ENCODE peak calls at places on chromosomes 7 and 10, in five cellular contexts. One of them, this sample, is unnamed.

GRCh38 chr7:138735399-138735798 is 34.2 kb upstream of the SVOPL start:
- DNase-seq in heart left ventricle: no peak
- DNase-seq in coronary artery: no peak
- DNase-seq in colonic mucosa: no peak
- DNase-seq in fibroblast of lung: no peak
- DNase-seq in this sample: no peak

GRCh38 chr10:68606918-68607317 is 46.8 kb downstream of the TET1 start:
- DNase-seq in heart left ventricle: no peak
- DNase-seq in coronary artery: no peak
- DNase-seq in colonic mucosa: no peak
- DNase-seq in fibroblast of lung: peak; percentile 62
- DNase-seq in this sample: no peak

GRCh38 chr7:13139436-13139835 is 452.0 kb downstream of the ARL4A start:
- DNase-seq in heart left ventricle: no peak
- DNase-seq in coronary artery: no peak
- DNase-seq in colonic mucosa: no peak
- DNase-seq in fibroblast of lung: no peak
- DNase-seq in this sample: no peak

GRCh38 chr10:120505866-120506265 is 48.8 kb downstream of the PLPP4 start:
- DNase-seq in heart left ventricle: no peak
- DNase-seq in coronary artery: no peak
- DNase-seq in colonic mucosa: no peak
- DNase-seq in fibroblast of lung: no peak
- DNase-seq in this sample: no peak

GRCh38 chr10:90587081-90587491 is 270.8 kb downstream of the HTR7 start:
- DNase-seq in heart left ventricle: no peak
- DNase-seq in coronary artery: no peak
- DNase-seq in colonic mucosa: no peak
- DNase-seq in fibroblast of lung: peak; percentile 66
- DNase-seq in this sample: peak; percentile 16

GRCh38 chr7:150340875-150341262 is 560 bp downstream of the RARRES2 start:
- DNase-seq in heart left ventricle: no peak
- DNase-seq in coronary artery: no peak
- DNase-seq in colonic mucosa: no peak
- DNase-seq in fibroblast of lung: no peak
- DNase-seq in this sample: no peak

GRCh38 chr7:76054129-76055120 is 6.5 kb downstream of the MDH2 start:
- DNase-seq in heart left ventricle: no peak
- DNase-seq in coronary artery: no peak
- DNase-seq in colonic mucosa: no peak
- DNase-seq in fibroblast of lung: peak; percentile 57
- DNase-seq in this sample: peak; percentile 61

GRCh38 chr10:92690211-92691041 is 671 bp downstream of the HHEX start:
- DNase-seq in heart left ventricle: peak; percentile 67
- DNase-seq in coronary artery: no peak
- DNase-seq in colonic mucosa: peak; percentile 51
- DNase-seq in fibroblast of lung: peak; percentile 64
- DNase-seq in this sample: no peak

GRCh38 chr7:110442386-110442837 is 648.5 kb upstream of the LRRN3 start:
- DNase-seq in heart left ventricle: peak; percentile 6
- DNase-seq in coronary artery: no peak
- DNase-seq in colonic mucosa: peak; percentile 17
- DNase-seq in fibroblast of lung: peak; percentile 59
- DNase-seq in this sample: peak; percentile 21

GRCh38 chr10:89086801-89087513 is 96.4 kb downstream of the FAS start:
- DNase-seq in heart left ventricle: peak; percentile 85
- DNase-seq in coronary artery: peak; percentile 80
- DNase-seq in colonic mucosa: no peak
- DNase-seq in fibroblast of lung: peak; percentile 92
- DNase-seq in this sample: no peak

GRCh38 chr10:131676046-131676445 is 224.8 kb upstream of the PPP2R2D start:
- DNase-seq in heart left ventricle: no peak
- DNase-seq in coronary artery: no peak
- DNase-seq in colonic mucosa: no peak
- DNase-seq in fibroblast of lung: no peak
- DNase-seq in this sample: no peak

GRCh38 chr7:134836447-134836846 is 57.0 kb downstream of the CALD1 start:
- DNase-seq in heart left ventricle: peak; percentile 37
- DNase-seq in coronary artery: no peak
- DNase-seq in colonic mucosa: no peak
- DNase-seq in fibroblast of lung: no peak
- DNase-seq in this sample: no peak

GRCh38 chr7:18694911-18695310 is 199.4 kb downstream of the HDAC9 start:
- DNase-seq in heart left ventricle: no peak
- DNase-seq in coronary artery: no peak
- DNase-seq in colonic mucosa: no peak
- DNase-seq in fibroblast of lung: no peak
- DNase-seq in this sample: no peak

GRCh38 chr7:18702071-18702829 is 206.7 kb downstream of the HDAC9 start:
- DNase-seq in heart left ventricle: no peak
- DNase-seq in coronary artery: no peak
- DNase-seq in colonic mucosa: no peak
- DNase-seq in fibroblast of lung: no peak
- DNase-seq in this sample: no peak

GRCh38 chr7:18698258-18698734 is 202.7 kb downstream of the HDAC9 start:
- DNase-seq in heart left ventricle: no peak
- DNase-seq in coronary artery: no peak
- DNase-seq in colonic mucosa: no peak
- DNase-seq in fibroblast of lung: no peak
- DNase-seq in this sample: no peak

GRCh38 chr7:18703743-18704142 is 208.2 kb downstream of the HDAC9 start:
- DNase-seq in heart left ventricle: no peak
- DNase-seq in coronary artery: no peak
- DNase-seq in colonic mucosa: no peak
- DNase-seq in fibroblast of lung: no peak
- DNase-seq in this sample: no peak

GRCh38 chr7:18700147-18700546 is 204.6 kb downstream of the HDAC9 start:
- DNase-seq in heart left ventricle: no peak
- DNase-seq in coronary artery: no peak
- DNase-seq in colonic mucosa: no peak
- DNase-seq in fibroblast of lung: no peak
- DNase-seq in this sample: no peak
- TF ChIP-seq CTCF in heart left ventricle: no peak
- TF ChIP-seq CTCF in coronary artery: no peak
- TF ChIP-seq CTCF in colonic mucosa: no peak
- TF ChIP-seq CTCF in fibroblast of lung: no peak
- TF ChIP-seq CTCF in this sample: no peak

GRCh38 chr7:104950754-104951153 is 63.3 kb upstream of the KMT2E start:
- DNase-seq in heart left ventricle: no peak
- DNase-seq in coronary artery: no peak
- DNase-seq in colonic mucosa: no peak
- DNase-seq in fibroblast of lung: peak; percentile 63
- DNase-seq in this sample: no peak

GRCh38 chr7:104945599-104945956 is 68.4 kb upstream of the KMT2E start:
- DNase-seq in heart left ventricle: no peak
- DNase-seq in coronary artery: no peak
- DNase-seq in colonic mucosa: no peak
- DNase-seq in fibroblast of lung: no peak
- DNase-seq in this sample: no peak

GRCh38 chr7:104950006-104950405 is 64.0 kb upstream of the KMT2E start:
- DNase-seq in heart left ventricle: no peak
- DNase-seq in coronary artery: no peak
- DNase-seq in colonic mucosa: no peak
- DNase-seq in fibroblast of lung: no peak
- DNase-seq in this sample: no peak

GRCh38 chr7:104943502-104944343 is 70.3 kb upstream of the KMT2E start:
- DNase-seq in heart left ventricle: peak; percentile 91
- DNase-seq in coronary artery: no peak
- DNase-seq in colonic mucosa: peak; percentile 99
- DNase-seq in fibroblast of lung: no peak
- DNase-seq in this sample: peak; percentile 60

GRCh38 chr7:104946338-104946737 is 67.7 kb upstream of the KMT2E start:
- DNase-seq in heart left ventricle: no peak
- DNase-seq in coronary artery: no peak
- DNase-seq in colonic mucosa: no peak
- DNase-seq in fibroblast of lung: no peak
- DNase-seq in this sample: no peak
- H3K4me3 ChIP-seq in heart left ventricle: no peak overlapping the region
- H3K4me3 ChIP-seq in coronary artery: no peak overlapping the region
- H3K4me3 ChIP-seq in colonic mucosa: no peak overlapping the region
- H3K4me3 ChIP-seq in fibroblast of lung: no peak overlapping the region
- H3K4me3 ChIP-seq in this sample: no peak overlapping the region

DNA sequence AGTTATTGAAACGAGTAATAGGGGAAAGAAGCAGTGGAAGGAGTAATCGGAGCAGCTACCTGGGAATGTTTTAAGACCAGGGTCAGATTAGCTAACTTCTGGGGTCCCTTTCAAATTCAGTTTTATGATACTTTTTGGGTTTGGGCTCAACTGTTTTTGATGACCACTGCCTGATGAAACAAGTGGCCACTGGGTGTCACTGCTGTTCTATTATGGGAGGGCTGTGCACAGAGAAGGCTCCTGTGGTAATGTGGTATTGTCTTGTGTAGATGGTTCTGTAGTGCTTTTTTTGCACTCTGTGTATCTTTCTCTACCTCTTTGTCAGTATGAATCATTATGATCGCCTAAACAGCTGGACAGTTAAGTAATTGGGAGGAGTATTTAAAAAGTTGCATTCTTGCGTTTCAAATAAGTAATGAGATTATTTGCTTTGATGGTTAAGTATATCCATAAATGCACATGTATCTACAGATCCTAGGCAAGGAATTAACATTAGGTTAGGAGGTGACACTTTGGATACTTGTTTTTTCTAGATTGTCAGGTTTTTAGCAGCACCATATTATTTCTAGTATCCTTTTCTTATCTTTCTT is 128.4 kb downstream of the ABCA13 start:
- DNase-seq in heart left ventricle: peak; percentile 30
- DNase-seq in coronary artery: no peak
- DNase-seq in colonic mucosa: peak; percentile 41
- DNase-seq in fibroblast of lung: peak; percentile 65
- DNase-seq in this sample: no peak
- TF ChIP-seq CTCF in heart left ventricle: peak; percentile 51
- TF ChIP-seq CTCF in coronary artery: peak; percentile 44
- TF ChIP-seq CTCF in colonic mucosa: peak; percentile 51
- TF ChIP-seq CTCF in fibroblast of lung: peak; percentile 86
- TF ChIP-seq CTCF in this sample: peak; percentile 77

DNA sequence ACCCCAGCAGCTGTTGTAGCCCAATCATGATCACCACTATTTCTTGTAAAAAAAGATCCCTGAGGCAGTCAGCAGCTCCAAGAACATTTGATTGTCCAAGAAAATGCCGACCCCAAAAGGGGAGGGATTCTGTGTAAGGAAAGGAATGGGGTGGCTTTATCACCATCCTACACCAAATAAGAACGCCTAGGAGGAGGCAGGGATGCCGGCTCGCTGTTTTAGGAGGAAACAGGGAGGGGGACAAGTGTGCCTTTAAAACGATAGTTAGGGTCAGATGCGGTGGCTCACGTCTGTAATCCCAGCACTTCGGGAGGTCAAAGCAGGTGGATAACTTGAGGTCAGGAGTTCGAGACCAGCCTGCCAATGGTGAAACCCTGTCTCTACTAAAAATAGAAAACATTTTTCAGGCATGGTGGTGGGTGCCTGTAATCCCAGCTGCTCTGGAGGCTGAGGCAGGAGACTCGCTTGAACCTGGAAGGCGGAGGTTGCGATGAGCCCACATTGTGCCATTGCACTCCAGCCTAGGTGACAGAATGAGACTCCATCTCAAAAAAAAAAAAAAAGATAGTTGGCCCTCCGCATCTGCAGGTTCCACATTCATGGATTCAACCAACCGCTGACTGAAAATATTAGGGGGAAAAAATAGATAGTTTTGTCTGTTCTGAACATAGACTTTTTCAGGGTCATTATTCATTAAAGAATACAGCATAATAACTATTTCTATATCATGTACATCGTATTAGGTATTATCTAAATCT is 63.6 kb downstream of the PDIA4 start:
- DNase-seq in heart left ventricle: no peak
- DNase-seq in coronary artery: no peak
- DNase-seq in colonic mucosa: no peak
- DNase-seq in fibroblast of lung: no peak
- DNase-seq in this sample: no peak
- H3K4me3 ChIP-seq in heart left ventricle: no peak overlapping the region
- H3K4me3 ChIP-seq in coronary artery: peak overlapping the region; percentile 72
- H3K4me3 ChIP-seq in colonic mucosa: peak overlapping the region; percentile 62
- H3K4me3 ChIP-seq in fibroblast of lung: peak overlapping the region; percentile 66
- H3K4me3 ChIP-seq in this sample: no peak overlapping the region

GRCh38 chr7:152178405-152179058 is 153.1 kb downstream of the GALNT11 start:
- DNase-seq in heart left ventricle: no peak
- DNase-seq in coronary artery: no peak
- DNase-seq in colonic mucosa: no peak
- DNase-seq in fibroblast of lung: no peak
- DNase-seq in this sample: no peak
- TF ChIP-seq CTCF in heart left ventricle: no peak
- TF ChIP-seq CTCF in coronary artery: no peak
- TF ChIP-seq CTCF in colonic mucosa: no peak
- TF ChIP-seq CTCF in fibroblast of lung: no peak
- TF ChIP-seq CTCF in this sample: no peak

DNA sequence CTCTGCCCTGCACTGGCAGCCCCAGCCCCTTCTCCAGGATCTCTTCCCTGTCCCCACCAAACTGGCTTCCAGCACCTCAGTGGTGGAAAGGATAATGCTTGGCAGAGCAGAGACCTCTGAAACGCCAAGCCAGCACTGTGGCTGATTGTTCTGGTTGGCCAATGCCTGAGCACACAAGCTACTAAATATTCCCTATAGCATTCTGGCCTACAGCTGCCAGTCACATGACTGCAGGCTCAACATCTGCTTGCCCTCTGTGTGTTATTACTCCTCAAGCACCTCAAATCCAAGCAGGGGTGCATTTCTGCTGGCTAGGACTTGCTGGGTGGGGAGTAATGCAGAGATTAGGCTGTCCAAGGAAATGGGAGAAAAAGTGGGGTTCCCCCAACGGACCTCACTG is 6.1 kb downstream of the TBATA start:
- DNase-seq in heart left ventricle: no peak
- DNase-seq in coronary artery: peak; percentile 64
- DNase-seq in colonic mucosa: no peak
- DNase-seq in fibroblast of lung: no peak
- DNase-seq in this sample: no peak
- H3K4me3 ChIP-seq in heart left ventricle: no peak overlapping the region
- H3K4me3 ChIP-seq in coronary artery: no peak overlapping the region
- H3K4me3 ChIP-seq in colonic mucosa: no peak overlapping the region
- H3K4me3 ChIP-seq in fibroblast of lung: no peak overlapping the region
- H3K4me3 ChIP-seq in this sample: no peak overlapping the region

GRCh38 chr10:82213784-82214183 is 338.8 kb downstream of the NRG3 start:
- DNase-seq in heart left ventricle: no peak
- DNase-seq in coronary artery: no peak
- DNase-seq in colonic mucosa: no peak
- DNase-seq in fibroblast of lung: no peak
- DNase-seq in this sample: no peak
- TF ChIP-seq CTCF in heart left ventricle: no peak
- TF ChIP-seq CTCF in coronary artery: no peak
- TF ChIP-seq CTCF in colonic mucosa: no peak
- TF ChIP-seq CTCF in fibroblast of lung: no peak
- TF ChIP-seq CTCF in this sample: no peak

GRCh38 chr10:103853428-103854264 is 1.7 kb downstream of the SH3PXD2A start:
- DNase-seq in heart left ventricle: no peak
- DNase-seq in coronary artery: no peak
- DNase-seq in colonic mucosa: peak; percentile 48
- DNase-seq in fibroblast of lung: no peak
- DNase-seq in this sample: no peak
- H3K4me3 ChIP-seq in heart left ventricle: peak overlapping the region; percentile 92
- H3K4me3 ChIP-seq in coronary artery: peak overlapping the region; percentile 87
- H3K4me3 ChIP-seq in colonic mucosa: peak overlapping the region; percentile 79
- H3K4me3 ChIP-seq in fibroblast of lung: peak overlapping the region; percentile 86
- H3K4me3 ChIP-seq in this sample: no peak overlapping the region

This sample was measured in kidney epithelial cell.